ENCODE peak calls at places on chromosomes 5 and 9, in six cellular contexts. D is fibroblast of lung, V is HCT116, F is ovary, U is kidney, B is heart right ventricle. E is an unnamed sample.
A peak's percentile ranks its signal among the peaks of the same experiment; 100 is the strongest.

GRCh38 chr9:125476645-125477044 is 215.0 kb downstream of the GAPVD1 start:
- DNase-seq in D (no peak), U (no peak), F (no peak), B (no peak), V (no peak), E (no peak)

GRCh38 chr5:143186623-143187022 is 216.9 kb downstream of the NR3C1 start:
- DNase-seq in V (no peak), D (peak; percentile 15), F (no peak), U (no peak), B (no peak), E (no peak)

GRCh38 chr5:55172051-55172899 is 702 bp downstream of the CDC20B start:
- DNase-seq in D (peak; percentile 83), B (no peak), V (peak; percentile 85), F (peak; percentile 25), U (no peak), E (peak; percentile 84)

GRCh38 chr5:150409638-150410523 is 2.8 kb downstream of the CD74 start:
- DNase-seq in F (peak; percentile 72), U (peak; percentile 88), D (peak; percentile 86), V (peak; percentile 81), B (peak; percentile 51), E (peak; percentile 87)

GRCh38 chr5:83488271-83488670 is 16.7 kb downstream of the VCAN start:
- DNase-seq in B (no peak), U (no peak), F (no peak), V (no peak), D (peak; percentile 59), E (peak; percentile 80)

GRCh38 chr9:98665511-98665910 is 43.2 kb downstream of the GABBR2 start:
- DNase-seq in B (no peak), D (no peak), V (no peak), U (no peak), F (no peak), E (no peak)

GRCh38 chr5:151477106-151477505 is 29.7 kb downstream of the SLC36A1 start:
- DNase-seq in U (no peak), F (no peak), D (peak; percentile 21), B (no peak), V (no peak), E (peak; percentile 18)

GRCh38 chr9:95595780-95596179 is 79.0 kb upstream of the PTCH1 start:
- DNase-seq in V (no peak), D (no peak), U (no peak), B (no peak), F (no peak), E (no peak)

GRCh38 chr5:102792705-102793104 is 37.6 kb downstream of the PAM start:
- DNase-seq in D (peak; percentile 43), B (no peak), F (no peak), V (no peak), U (no peak), E (peak; percentile 26)

GRCh38 chr5:96209829-96210228 is 223.2 kb downstream of the PCSK1 start:
- DNase-seq in B (no peak), F (no peak), D (peak; percentile 68), V (no peak), U (no peak), E (peak; percentile 26)

GRCh38 chr5:36790847-36791246 is 85.7 kb upstream of the NIPBL start:
- DNase-seq in D (peak; percentile 1), B (no peak), V (no peak), F (no peak), U (no peak), E (no peak)

GRCh38 chr5:175696139-175696854 is 38.4 kb downstream of the HRH2 start:
- DNase-seq in V (peak; percentile 76), D (no peak), B (peak; percentile 80), U (peak; percentile 85), F (no peak), E (peak; percentile 43)

GRCh38 chr5:13976867-13977479 is 32.5 kb upstream of the DNAH5 start:
- DNase-seq in U (no peak), B (no peak), V (peak; percentile 26), D (peak; percentile 51), F (no peak), E (peak; percentile 51)

GRCh38 chr5:34639852-34640626 is 16.1 kb upstream of the RAI14 start:
- DNase-seq in F (no peak), V (no peak), U (no peak), B (no peak), D (peak; percentile 28), E (peak; percentile 66)

GRCh38 chr5:126354012-126354856 is 69.0 kb upstream of the GRAMD2B start:
- DNase-seq in B (no peak), F (no peak), V (peak; percentile 64), U (no peak), D (peak; percentile 96), E (peak; percentile 85)

GRCh38 chr5:175162036-175162435 is 281.9 kb downstream of the DRD1 start:
- DNase-seq in V (no peak), B (no peak), F (no peak), U (no peak), D (no peak), E (no peak)

GRCh38 chr9:79431019-79431679 is 140.6 kb upstream of the TLE4 start:
- DNase-seq in F (no peak), D (no peak), V (no peak), B (no peak), U (no peak), E (no peak)

GRCh38 chr5:123535648-123536047 is 23.7 kb downstream of the CSNK1G3 start:
- DNase-seq in V (no peak), U (no peak), D (no peak), B (no peak), F (no peak), E (no peak)

GRCh38 chr5:129664336-129664937 is 83.5 kb upstream of the MINAR2 start:
- DNase-seq in U (no peak), B (no peak), D (peak; percentile 71), F (no peak), V (peak; percentile 39), E (peak; percentile 59)

GRCh38 chr5:56565693-56566092 is 249.7 kb upstream of the MAP3K1 start:
- DNase-seq in F (no peak), U (no peak), D (no peak), V (no peak), B (no peak), E (no peak)

GRCh38 chr5:143023447-143024096 is 253.4 kb downstream of the ARHGAP26 start:
- DNase-seq in V (no peak), B (peak; percentile 66), D (peak; percentile 79), U (no peak), F (peak; percentile 19), E (peak; percentile 41)

GRCh38 chr5:114055810-114056476 is 305.9 kb upstream of the KCNN2 start:
- DNase-seq in D (peak; percentile 3), V (no peak), U (no peak), B (peak; percentile 48), F (peak; percentile 45), E (no peak)

GRCh38 chr9:4375424-4376195 is 75.7 kb upstream of the GLIS3 start:
- DNase-seq in F (no peak), B (no peak), U (no peak), D (peak; percentile 67), V (peak; percentile 26), E (peak; percentile 87)

DNA sequence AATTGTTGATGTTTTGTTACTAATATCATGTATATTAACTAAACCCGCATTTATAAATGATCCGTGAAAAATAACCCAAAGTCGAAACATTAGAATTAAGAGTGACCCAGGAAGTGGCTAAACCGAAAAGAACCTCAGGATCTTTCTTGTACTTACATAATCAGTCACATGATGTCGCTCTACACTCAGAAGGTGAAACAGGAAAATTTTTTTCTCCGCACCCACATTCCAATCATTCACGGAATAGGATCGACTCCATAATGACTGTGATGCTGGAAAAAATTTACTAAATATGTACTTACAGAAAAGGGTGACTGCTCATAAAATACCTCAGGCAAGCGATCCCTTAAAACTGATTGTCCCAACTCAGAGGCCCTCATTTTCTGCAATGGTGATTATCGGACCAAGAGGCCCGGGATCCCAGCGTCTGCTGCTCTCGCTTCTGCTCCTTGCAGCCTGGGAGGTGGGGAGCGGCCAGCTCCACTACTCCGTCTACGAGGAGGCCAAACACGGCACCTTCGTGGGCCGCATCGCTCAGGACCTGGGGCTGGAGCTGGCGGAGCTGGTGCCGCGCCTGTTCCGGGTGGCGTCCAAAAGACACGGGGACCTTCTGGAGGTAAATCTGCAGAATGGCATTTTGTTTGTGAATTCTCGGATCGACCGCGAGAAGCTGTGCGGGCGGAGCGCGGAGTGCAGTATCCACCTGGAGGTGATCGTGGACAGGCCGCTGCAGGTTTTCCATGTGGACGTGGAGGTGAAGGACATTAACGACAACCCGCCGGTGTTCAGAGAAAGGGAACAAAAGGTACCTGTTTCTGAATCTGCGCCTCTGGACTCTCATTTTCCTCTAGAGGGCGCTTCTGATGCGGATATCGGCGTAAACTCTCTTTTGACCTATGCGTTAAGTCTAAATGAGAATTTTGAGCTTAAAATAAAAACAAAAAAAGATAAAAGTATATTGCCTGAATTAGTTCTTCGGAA is at the start of gene PCDHA12:
- DNase-seq in D (no peak), B (no peak), V (no peak), U (no peak), F (no peak), E (no peak)
- TF ChIP-seq CTCF in D (no peak), B (no peak), V (peak; percentile 27), U (no peak), F (no peak), E (no peak)

GRCh38 chr5:320524-321232 is 836 bp upstream of the AHRR start:
- DNase-seq in V (no peak), B (no peak), F (no peak), U (no peak), D (no peak), E (no peak)
- H3K4me3 ChIP-seq in V (peak overlapping the region; percentile 39), B (peak overlapping the region; percentile 41), F (no peak overlapping the region), U (no peak overlapping the region), D (peak overlapping the region; percentile 76), E (peak overlapping the region; percentile 47)

DNA sequence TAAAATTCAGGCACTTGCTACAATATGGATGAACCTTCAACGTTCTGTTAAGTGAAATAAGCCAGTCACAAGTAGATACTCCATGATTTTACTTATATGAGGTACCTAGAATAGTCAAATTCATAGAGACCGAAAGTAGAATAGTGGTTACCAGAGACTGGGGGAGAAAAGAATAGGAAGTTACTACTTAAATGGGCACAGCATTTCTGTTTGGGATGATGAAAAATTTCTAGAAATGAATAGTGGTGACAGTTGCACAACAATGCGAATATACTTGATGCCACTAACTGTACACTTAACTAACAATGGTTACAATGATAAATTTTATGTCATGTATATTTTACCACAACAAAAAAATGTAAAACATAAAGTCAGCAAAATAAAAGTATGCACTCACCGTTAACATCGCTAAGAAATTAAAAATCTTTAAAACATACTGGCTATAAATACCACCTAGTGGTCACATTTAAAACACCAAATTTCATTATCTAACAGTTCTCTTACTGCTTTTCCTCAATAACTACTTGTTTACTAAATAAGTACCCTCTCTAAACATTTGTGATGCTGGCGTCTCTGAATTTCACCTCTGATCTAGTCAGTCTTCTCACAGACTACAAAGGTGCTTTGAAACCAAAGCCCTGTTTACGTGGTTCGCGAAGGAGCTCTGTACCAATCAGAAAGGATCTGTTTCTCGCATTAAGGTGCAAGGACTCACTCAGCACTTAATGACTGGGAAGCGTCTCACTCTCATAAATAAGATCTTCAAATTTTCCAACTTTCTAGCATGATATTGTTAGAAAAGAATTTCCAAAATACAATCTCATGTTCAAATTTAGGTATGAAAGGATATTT is 22.7 kb downstream of the KIF3A start:
- DNase-seq in B (no peak), F (no peak), U (no peak), V (no peak), D (peak; percentile 43), E (peak; percentile 23)
- TF ChIP-seq CTCF in B (peak; percentile 50), F (no peak), U (no peak), V (peak; percentile 27), D (no peak), E (peak; percentile 41)

DNA sequence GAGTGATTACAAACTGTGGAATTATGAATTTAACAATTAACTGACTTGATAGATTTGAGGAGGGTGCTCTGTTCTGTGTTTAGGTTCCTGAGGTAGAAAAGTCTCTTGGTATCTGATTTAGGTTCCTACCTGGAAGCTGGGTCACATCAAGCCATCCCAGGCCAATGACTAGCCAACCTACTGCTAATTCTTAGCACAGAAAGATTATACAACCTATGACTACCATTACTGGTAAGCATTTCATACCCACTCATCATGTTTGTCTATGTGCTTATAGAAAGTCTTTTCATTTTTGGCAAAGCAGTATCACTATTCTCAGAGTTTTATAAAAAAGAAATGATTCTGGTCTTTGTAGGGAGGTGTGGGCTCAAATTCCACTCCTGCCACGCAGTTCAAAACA is 49.7 kb downstream of the GNAQ start:
- DNase-seq in V (no peak), U (no peak), D (no peak), B (no peak), F (no peak), E (no peak)
- H3K4me3 ChIP-seq in V (no peak overlapping the region), U (no peak overlapping the region), D (no peak overlapping the region), B (no peak overlapping the region), F (no peak overlapping the region), E (no peak overlapping the region)

E was measured in fibroblast of villous mesenchyme.